ENCODE peak calls at places on chromosome 19, in ten cellular contexts. H is kidney; Y is body of pancreas; T is mammary epithelial cell; G is neuronal stem cell; M is PC-3; B is tibial artery; W is naive thymus-derived CD4-positive, alpha-beta T cell; L is small intestine; Q is aorta. X is an unnamed sample.

GRCh38 chr19:48835734-48836088 is 580 bp downstream of the HSD17B14 start:
- DNase-seq in H (peak; percentile 93), Y (peak; percentile 97), T (peak; percentile 76), G (peak; percentile 90), M (peak; percentile 87), B (peak; percentile 97), W (peak; percentile 92), L (peak; percentile 93), Q (peak; percentile 96), X (peak; percentile 95)

GRCh38 chr19:40791996-40792395 is 7.0 kb upstream of the EGLN2 start:
- DNase-seq in H (no peak), Y (no peak), T (no peak), G (no peak), M (no peak), B (no peak), W (no peak), L (no peak), Q (no peak), X (no peak)

GRCh38 chr19:15107056-15108010 is at the start of gene SYDE1:
- DNase-seq in H (peak; percentile 89), Y (peak; percentile 32), T (peak; percentile 35), G (peak; percentile 71), M (peak; percentile 44), B (peak; percentile 80), W (no peak), L (no peak), Q (peak; percentile 70), X (peak; percentile 77)

GRCh38 chr19:18059297-18059696 is 27.4 kb downstream of the IL12RB1 start:
- DNase-seq in H (no peak), Y (no peak), T (no peak), G (no peak), M (no peak), B (no peak), W (no peak), L (no peak), Q (no peak), X (no peak)

GRCh38 chr19:45477713-45478453 is 10.1 kb downstream of the FOSB start:
- DNase-seq in H (no peak), Y (no peak), T (no peak), G (no peak), M (peak; percentile 83), B (no peak), W (no peak), L (no peak), Q (no peak), X (no peak)

GRCh38 chr19:33618884-33619283 is 2.9 kb upstream of the CHST8 start:
- DNase-seq in H (no peak), Y (no peak), T (no peak), G (no peak), M (no peak), B (no peak), W (no peak), L (no peak), Q (no peak), X (no peak)

GRCh38 chr19:40806385-40807146 is 7.6 kb downstream of the EGLN2 start:
- DNase-seq in H (peak; percentile 91), Y (no peak), T (peak; percentile 63), G (peak; percentile 96), M (no peak), B (peak; percentile 89), W (peak; percentile 83), L (peak; percentile 40), Q (peak; percentile 85), X (peak; percentile 71)

GRCh38 chr19:3827306-3827705 is 41.1 kb upstream of the MATK start:
- DNase-seq in H (no peak), Y (no peak), T (no peak), G (no peak), M (no peak), B (no peak), W (no peak), L (no peak), Q (no peak), X (no peak)

GRCh38 chr19:11168568-11168967 is 13.0 kb upstream of the SPC24 start:
- DNase-seq in H (no peak), Y (no peak), T (peak; percentile 97), G (no peak), M (peak; percentile 99), B (peak; percentile 86), W (no peak), L (no peak), Q (no peak), X (no peak)

GRCh38 chr19:11172576-11172975 is 17.0 kb upstream of the SPC24 start:
- DNase-seq in H (no peak), Y (no peak), T (no peak), G (no peak), M (no peak), B (no peak), W (no peak), L (no peak), Q (no peak), X (no peak)

GRCh38 chr19:11173516-11174155 is 18.1 kb upstream of the SPC24 start:
- DNase-seq in H (no peak), Y (no peak), T (no peak), G (no peak), M (no peak), B (no peak), W (no peak), L (no peak), Q (no peak), X (no peak)

GRCh38 chr19:11169896-11170678 is 14.5 kb upstream of the SPC24 start:
- DNase-seq in H (no peak), Y (no peak), T (no peak), G (no peak), M (no peak), B (no peak), W (no peak), L (no peak), Q (no peak), X (no peak)

DNA sequence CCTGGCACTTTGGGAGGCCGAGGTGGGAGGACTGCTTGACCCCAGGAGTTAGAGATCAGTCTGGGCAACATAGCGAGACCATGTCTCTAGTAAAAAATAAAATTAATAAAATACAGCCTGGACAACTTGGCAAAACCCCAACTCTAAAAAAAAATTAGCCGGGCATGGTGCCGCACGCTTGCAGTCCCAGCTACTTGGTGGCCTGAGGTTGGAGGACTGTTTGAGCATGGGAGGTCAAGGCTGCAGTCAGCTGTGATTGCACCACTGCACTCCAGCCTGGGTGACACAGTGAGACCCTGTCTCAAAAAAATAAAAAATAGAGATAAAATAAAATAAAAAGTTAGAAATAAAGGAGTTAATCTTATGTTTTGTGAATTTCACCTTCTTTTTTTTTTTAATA is 15.6 kb upstream of the SPC24 start:
- DNase-seq in H (no peak), Y (no peak), T (no peak), G (no peak), M (no peak), B (peak; percentile 86), W (no peak), L (no peak), Q (no peak), X (no peak)
- H3K27ac ChIP-seq in H (no peak overlapping the region), Y (no peak overlapping the region), T (no peak overlapping the region), G (no peak overlapping the region), M (no peak overlapping the region), B (peak overlapping the region; percentile 88), W (no peak overlapping the region), L (no peak overlapping the region), Q (no peak overlapping the region), X (no peak overlapping the region)

GRCh38 chr19:10927691-10928562 is 512 bp downstream of the YIPF2 start:
- DNase-seq in H (no peak), Y (no peak), T (no peak), G (no peak), M (no peak), B (no peak), W (no peak), L (peak; percentile 20), Q (no peak), X (no peak)

GRCh38 chr19:10928563-10929401 is at the start of the genes TIMM29 and YIPF2:
- DNase-seq in H (peak; percentile 99), Y (peak; percentile 99), T (peak; percentile 98), G (peak; percentile 98), M (peak; percentile 100), B (peak; percentile 99), W (peak; percentile 92), L (peak; percentile 100), Q (peak; percentile 98), X (peak; percentile 96)

GRCh38 chr19:10924597-10924996 is 3.8 kb downstream of the YIPF2 start:
- DNase-seq in H (no peak), Y (no peak), T (no peak), G (no peak), M (no peak), B (no peak), W (no peak), L (no peak), Q (no peak), X (no peak)

GRCh38 chr19:10923503-10924076 is 4.8 kb downstream of the YIPF2 start:
- DNase-seq in H (no peak), Y (no peak), T (no peak), G (no peak), M (no peak), B (no peak), W (no peak), L (no peak), Q (no peak), X (peak; percentile 63)

GRCh38 chr19:10929402-10929794 is 787 bp downstream of the TIMM29 start:
- DNase-seq in H (peak; percentile 76), Y (no peak), T (peak; percentile 20), G (no peak), M (no peak), B (no peak), W (no peak), L (peak; percentile 12), Q (no peak), X (peak; percentile 80)
- H3K4me3 ChIP-seq in H (peak overlapping the region; percentile 82), Y (peak overlapping the region; percentile 97), T (peak overlapping the region; percentile 93), G (peak overlapping the region; percentile 95), M (peak overlapping the region; percentile 82), B (peak overlapping the region; percentile 100), W (peak overlapping the region; percentile 89), L (peak overlapping the region; percentile 99), Q (peak overlapping the region; percentile 75), X (peak overlapping the region; percentile 89)

GRCh38 chr19:39557791-39558622 is 18.0 kb upstream of the EID2 start:
- DNase-seq in H (no peak), Y (no peak), T (no peak), G (no peak), M (peak; percentile 76), B (no peak), W (peak; percentile 52), L (peak; percentile 45), Q (no peak), X (no peak)
- H3K27ac ChIP-seq in H (no peak overlapping the region), Y (no peak overlapping the region), T (no peak overlapping the region), G (no peak overlapping the region), M (peak overlapping the region; percentile 31), B (no peak overlapping the region), W (peak overlapping the region; percentile 64), L (peak overlapping the region; percentile 73), Q (no peak overlapping the region), X (no peak overlapping the region)

DNA sequence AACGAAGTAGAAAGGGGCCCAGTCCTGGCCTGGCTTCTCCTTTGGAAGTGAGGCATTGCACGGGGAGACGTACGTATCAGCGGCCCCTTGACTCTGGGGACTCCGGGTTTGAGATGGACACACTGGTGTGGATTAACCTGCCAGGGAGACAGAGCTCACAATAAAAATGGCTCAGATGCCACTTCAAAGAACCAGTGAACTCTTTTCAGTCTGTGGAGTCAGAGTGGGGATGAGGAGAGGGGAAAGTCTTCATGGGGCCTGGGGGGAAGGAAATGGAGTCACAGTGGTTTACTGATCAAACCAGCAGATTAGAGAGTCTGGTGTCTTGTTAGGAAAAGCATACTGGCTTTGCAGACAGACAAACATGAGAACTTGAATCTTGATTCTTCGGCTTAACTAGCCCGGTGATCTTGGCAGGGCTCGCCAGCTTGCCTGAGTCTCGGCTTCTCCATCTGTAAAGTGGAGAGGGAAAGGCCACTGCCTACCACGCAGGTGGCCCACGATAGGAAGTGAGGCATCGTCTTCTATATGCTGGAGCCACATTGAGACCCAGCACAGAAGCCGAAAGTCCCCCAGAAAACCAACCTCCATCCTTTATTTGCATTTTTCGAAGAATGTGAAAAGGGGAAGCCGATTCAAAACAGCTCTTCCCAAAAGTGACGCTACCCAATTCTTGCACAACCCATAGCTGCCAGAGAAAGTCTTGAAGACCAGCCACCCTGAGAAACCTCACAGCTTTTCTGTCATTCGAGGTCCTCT is at the start of gene FFAR1:
- DNase-seq in H (peak; percentile 39), Y (no peak), T (no peak), G (no peak), M (no peak), B (peak; percentile 48), W (peak; percentile 46), L (no peak), Q (peak; percentile 61), X (no peak)
- H3K4me3 ChIP-seq in H (no peak within 1 kb of the TSS), Y (no peak within 1 kb of the TSS), T (no peak within 1 kb of the TSS), G (no peak within 1 kb of the TSS), M (no peak within 1 kb of the TSS), B (no peak within 1 kb of the TSS), W (peak within 1 kb of the TSS; percentile 36), L (no peak within 1 kb of the TSS), Q (no peak within 1 kb of the TSS), X (no peak within 1 kb of the TSS)

X was measured in left lung.